ENCODE peak calls at places on chromosomes 4 and X, in five cellular contexts. J is IMR-90, W is cardiac muscle cell, S is aorta, O is ovary. P is an unnamed sample. For H3K36me3, the result is how much of the 10 kb centered on the place peaks cover.

GRCh38 chr4:98434816-98435215 is 173.6 kb downstream of the RAP1GDS1 start:
- DNase-seq in J (no peak), W (no peak), S (no peak), O (no peak), P (no peak)

GRCh38 chr4:3451956-3452355 is 10.2 kb downstream of the HGFAC start:
- DNase-seq in J (peak), W (no peak), S (no peak), O (no peak), P (peak)

GRCh38 chr4:132542228-132542627 is 606.9 kb upstream of the PCDH10 start:
- DNase-seq in J (no peak), W (no peak), S (no peak), O (no peak), P (no peak)

GRCh38 chr4:4667643-4668081 is 125.8 kb upstream of the STX18 start:
- DNase-seq in J (no peak), W (no peak), S (no peak), O (no peak), P (no peak)

GRCh38 chrX:88355252-88355651 is 391.8 kb upstream of the CPXCR1 start:
- DNase-seq in J (no peak), W (no peak), S (no peak), O (no peak), P (no peak)

GRCh38 chr4:139986621-139987510 is 167.1 kb downstream of the MAML3 start:
- DNase-seq in J (peak), W (no peak), S (no peak), O (no peak), P (no peak)

GRCh38 chrX:77788050-77788449 is 2.0 kb upstream of the ATRX start:
- DNase-seq in J (peak), W (no peak), S (no peak), O (no peak), P (no peak)

GRCh38 chr4:96525901-96526300 is 686.0 kb downstream of the PDHA2 start:
- DNase-seq in J (no peak), W (no peak), S (no peak), O (no peak), P (peak)

GRCh38 chr4:16158504-16158852 is 67.8 kb downstream of the TAPT1 start:
- DNase-seq in J (no peak), W (peak), S (no peak), O (no peak), P (no peak)

GRCh38 chrX:43969504-43970501 is 3.4 kb downstream of the NDP start:
- DNase-seq in J (peak), W (no peak), S (no peak), O (peak), P (peak)

GRCh38 chrX:153400146-153401132 is 711 bp downstream of the PNMA6E start:
- DNase-seq in J (no peak), W (peak), S (no peak), O (no peak), P (no peak)

GRCh38 chr4:139077567-139078355 is 62.2 kb downstream of the NOCT start:
- DNase-seq in J (no peak), W (no peak), S (no peak), O (no peak), P (no peak)

GRCh38 chr4:99437686-99438577 is 2.8 kb upstream of the ADH7 start:
- DNase-seq in J (no peak), W (peak), S (no peak), O (no peak), P (no peak)

GRCh38 chr4:12084690-12085089 is 656.0 kb upstream of the HS3ST1 start:
- DNase-seq in J (no peak), W (no peak), S (no peak), O (no peak), P (no peak)

GRCh38 chrX:134685662-134686061 is 27.4 kb upstream of the PLAC1 start:
- DNase-seq in J (peak), W (no peak), S (no peak), O (no peak), P (peak)

GRCh38 chr4:79682801-79683217 is 274.8 kb upstream of the GK2 start:
- DNase-seq in J (peak), W (no peak), S (peak), O (no peak), P (no peak)

GRCh38 chr4:6732441-6733357 is 16.7 kb downstream of the BLOC1S4 start:
- DNase-seq in J (peak), W (peak), S (peak), O (peak), P (peak)

GRCh38 chr4:139943277-139943676 is 210.7 kb downstream of the MAML3 start:
- DNase-seq in J (no peak), W (peak), S (no peak), O (no peak), P (no peak)

GRCh38 chr4:34412233-34412632 is 1832.1 kb downstream of the ARAP2 start:
- DNase-seq in J (no peak), W (no peak), S (no peak), O (no peak), P (no peak)
- H3K36me3 ChIP-seq in J (under half), W (under half), S (under half), O (under half), P (under half)

GRCh38 chr4:41569957-41570356 is 32.0 kb downstream of the LIMCH1 start:
- DNase-seq in J (no peak), W (peak), S (peak), O (no peak), P (no peak)

GRCh38 chr4:41571422-41571821 is 33.5 kb downstream of the LIMCH1 start:
- DNase-seq in J (no peak), W (no peak), S (no peak), O (no peak), P (no peak)

GRCh38 chr4:41575207-41575606 is 37.2 kb downstream of the LIMCH1 start:
- DNase-seq in J (no peak), W (no peak), S (no peak), O (no peak), P (no peak)

GRCh38 chr4:41573458-41574129 is 35.6 kb downstream of the LIMCH1 start:
- DNase-seq in J (no peak), W (no peak), S (no peak), O (no peak), P (no peak)

GRCh38 chr4:41572414-41572986 is 34.5 kb downstream of the LIMCH1 start:
- DNase-seq in J (no peak), W (no peak), S (no peak), O (no peak), P (no peak)
- H3K4me3 ChIP-seq in J (no peak), W (no peak), S (no peak), O (no peak), P (no peak)

DNA sequence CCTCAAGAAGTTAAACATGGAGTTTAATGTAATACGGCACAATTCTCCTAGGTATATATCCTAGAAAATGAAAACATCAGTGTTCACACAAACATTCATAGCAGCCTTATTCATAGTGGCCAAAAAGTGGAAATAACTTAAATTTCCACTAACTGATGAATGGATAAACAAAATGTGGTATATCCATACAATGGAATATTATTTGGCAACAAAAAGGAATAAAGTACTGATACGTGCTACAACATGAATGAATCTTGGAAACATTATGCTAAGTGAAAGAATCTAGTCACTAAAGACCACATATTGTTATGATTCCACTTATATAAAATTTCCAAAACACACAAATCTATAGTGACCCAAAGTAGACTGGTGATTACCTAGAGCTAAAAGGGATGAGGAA is 14.6 kb downstream of the SDAD1 start:
- DNase-seq in J (no peak), W (no peak), S (no peak), O (no peak), P (no peak)
- H3K36me3 ChIP-seq in J (under half), W (under half), S (under half), O (under half), P (half or more)

GRCh38 chrX:105823092-105823454 is 734 bp downstream of the NRK start:
- DNase-seq in J (no peak), W (no peak), S (peak), O (no peak), P (no peak)

GRCh38 chrX:105821471-105822081 is 763 bp upstream of the NRK start:
- DNase-seq in J (peak), W (peak), S (peak), O (peak), P (peak)

GRCh38 chrX:105820247-105820646 is 2.1 kb upstream of the NRK start:
- DNase-seq in J (no peak), W (no peak), S (no peak), O (no peak), P (no peak)

GRCh38 chrX:105816517-105816916 is 5.8 kb upstream of the NRK start:
- DNase-seq in J (no peak), W (no peak), S (no peak), O (no peak), P (no peak)

DNA sequence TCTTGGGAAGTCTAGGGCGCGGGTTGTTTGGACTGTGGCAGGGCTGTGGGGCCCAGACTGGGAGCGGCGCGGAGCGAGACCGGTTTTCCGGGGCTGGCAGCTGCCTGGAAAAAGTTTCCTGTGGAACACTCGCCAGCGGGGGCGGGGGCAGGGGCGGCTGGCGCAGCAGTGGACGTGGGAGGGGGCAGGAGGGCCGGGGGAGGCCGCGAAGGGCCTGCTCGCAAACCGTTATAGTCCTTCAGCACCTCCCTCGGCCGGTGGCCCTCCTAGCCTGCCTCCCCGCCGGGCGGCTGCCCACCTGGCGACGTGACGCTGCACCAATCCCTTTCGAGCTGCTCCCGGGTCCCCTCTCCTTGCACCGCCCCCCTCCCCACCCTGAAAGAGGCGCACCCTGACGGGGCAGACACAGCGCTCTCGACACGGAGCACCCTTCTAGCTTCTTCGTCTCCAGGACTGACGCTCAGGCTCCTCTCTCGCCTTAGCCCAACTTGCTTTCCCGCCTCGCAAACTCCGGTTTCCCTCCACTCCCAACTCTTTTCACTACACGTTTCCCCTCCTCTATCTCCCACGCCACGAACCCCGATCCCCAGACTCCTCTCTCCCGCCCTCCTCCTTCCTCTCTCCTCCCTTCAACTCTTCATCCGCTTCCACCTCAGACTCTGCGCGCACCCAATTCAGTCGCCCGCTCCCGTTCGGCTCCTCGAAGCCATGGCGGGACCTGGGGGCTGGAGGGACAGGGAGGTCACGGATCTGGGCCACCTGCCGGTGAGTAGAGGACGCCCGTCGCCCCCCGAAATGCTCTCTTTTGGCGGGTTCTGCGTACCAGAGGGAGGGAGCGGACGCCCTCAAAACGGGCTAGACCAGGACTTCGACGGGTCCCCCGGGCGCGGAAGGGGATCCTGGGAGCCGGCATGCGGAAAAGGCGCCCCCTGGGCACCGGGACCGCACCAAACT is at the start of gene NRK:
- DNase-seq in J (no peak), W (peak), S (peak), O (peak), P (peak)
- H3K4me3 ChIP-seq in J (peak), W (peak), S (peak), O (peak), P (peak)

DNA sequence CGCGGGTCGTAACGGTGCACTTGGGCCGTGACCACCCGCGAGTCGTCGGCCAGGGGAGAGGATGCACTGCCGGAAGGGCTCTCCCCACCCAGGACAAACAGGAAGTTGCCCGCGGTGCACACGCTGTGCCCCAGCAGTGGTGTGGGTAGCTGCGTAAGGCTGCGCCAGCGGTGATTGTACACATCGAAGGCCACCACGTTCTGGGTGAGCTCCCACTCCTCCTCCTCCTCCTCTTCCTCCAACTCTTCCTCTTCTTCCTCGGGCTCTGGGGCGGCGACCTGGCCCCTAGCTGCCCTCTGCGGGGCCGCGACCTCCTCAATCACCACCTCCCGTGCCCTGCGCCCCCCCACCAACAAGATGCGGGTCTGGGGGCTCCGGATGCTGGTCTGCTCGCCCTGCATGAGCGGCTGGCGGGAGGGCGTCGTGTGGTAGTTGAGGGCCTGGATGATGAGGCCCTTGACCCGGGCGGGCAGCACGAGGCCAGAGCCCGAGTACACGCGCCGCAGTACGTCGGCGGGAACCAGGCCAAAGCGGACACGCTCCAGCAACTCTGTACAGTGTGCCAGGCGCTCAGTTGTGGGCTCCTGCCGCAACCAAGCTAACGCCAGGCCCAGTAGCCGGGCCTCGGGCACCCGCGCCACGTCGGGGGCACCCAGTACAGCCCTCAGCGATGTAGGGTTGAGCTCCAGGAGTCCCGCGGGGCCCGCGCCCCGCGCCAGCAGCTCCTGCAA is 1.4 kb downstream of the KLHL34 start:
- DNase-seq in J (no peak), W (no peak), S (no peak), O (no peak), P (no peak)
- H3K36me3 ChIP-seq in J (under half), W (under half), S (under half), O (under half), P (under half)

GRCh38 chr4:142341286-142341685 is 504.8 kb downstream of the INPP4B start:
- DNase-seq in J (no peak), W (no peak), S (no peak), O (no peak), P (no peak)
- H3K4me3 ChIP-seq in J (no peak), W (no peak), S (no peak), O (no peak), P (no peak)

GRCh38 chr4:127889903-127890302 is 9.2 kb downstream of the PLK4 start:
- DNase-seq in J (peak), W (no peak), S (no peak), O (no peak), P (no peak)

GRCh38 chr4:127888559-127888958 is 7.9 kb downstream of the PLK4 start:
- DNase-seq in J (no peak), W (no peak), S (no peak), O (no peak), P (no peak)
- H3K36me3 ChIP-seq in J (under half), W (under half), S (under half), O (under half), P (under half)

DNA sequence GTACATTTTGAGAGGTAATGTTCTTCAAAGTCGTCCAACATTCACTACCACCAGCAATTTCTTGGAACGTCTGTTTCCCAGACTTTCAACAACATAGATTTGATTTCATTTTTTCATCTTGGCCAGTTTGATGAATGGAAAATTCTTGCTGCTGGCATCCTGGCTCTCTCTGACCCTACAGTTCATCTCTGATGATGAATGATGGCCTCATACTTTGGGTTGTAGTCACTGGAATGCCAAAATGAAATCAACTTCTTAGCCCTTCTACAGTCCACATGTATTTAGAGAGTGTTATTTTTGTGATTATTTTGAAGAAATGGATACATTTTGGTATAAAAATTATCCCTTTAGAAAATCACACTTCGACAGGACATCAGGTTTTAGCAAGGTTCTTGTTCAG is 8.8 kb downstream of the CHST7 start:
- DNase-seq in J (peak), W (no peak), S (no peak), O (no peak), P (no peak)
- H3K4me3 ChIP-seq in J (no peak), W (no peak), S (no peak), O (no peak), P (no peak)

GRCh38 chrX:73827406-73827805 is 264.4 kb downstream of the CHIC1 start:
- DNase-seq in J (no peak), W (no peak), S (no peak), O (no peak), P (no peak)
- H3K36me3 ChIP-seq in J (under half), W (under half), S (under half), O (under half), P (under half)